ENCODE peak calls at places on chromosomes 5 and 9, in four cellular contexts. K, S, Q and H are unnamed samples.

GRCh38 chr9:18776836-18777820 is 255.9 kb downstream of the SAXO1 start:
- DNase-seq in K (no peak), S (no peak), Q (no peak), H (no peak)

GRCh38 chr5:62030326-62030725 is 275.7 kb upstream of the KIF2A start:
- DNase-seq in K (no peak), S (no peak), Q (no peak), H (no peak)

GRCh38 chr9:108877524-108877923 is 15.5 kb downstream of the ACTL7A start:
- DNase-seq in K (no peak), S (no peak), Q (no peak), H (no peak)

GRCh38 chr5:1660511-1660910 is 136.8 kb upstream of the LPCAT1 start:
- DNase-seq in K (no peak), S (no peak), Q (no peak), H (no peak)

GRCh38 chr9:87515086-87515485 is 17.4 kb downstream of the DAPK1 start:
- DNase-seq in K (no peak), S (no peak), Q (no peak), H (no peak)

GRCh38 chr5:54905942-54906537 is 79.4 kb downstream of the ESM1 start:
- DNase-seq in K (peak; percentile 37), S (no peak), Q (peak; percentile 30), H (peak; percentile 79)

GRCh38 chr5:32642276-32643002 is 57.1 kb downstream of the SUB1 start:
- DNase-seq in K (no peak), S (no peak), Q (peak; percentile 55), H (no peak)

GRCh38 chr9:130446111-130446861 is 1.5 kb downstream of the ASS1 start:
- DNase-seq in K (peak; percentile 44), S (no peak), Q (peak; percentile 38), H (peak; percentile 52)

GRCh38 chr5:5183192-5183699 is 43.1 kb downstream of the ADAMTS16 start:
- DNase-seq in K (no peak), S (no peak), Q (no peak), H (peak; percentile 83)

GRCh38 chr5:142613231-142613630 is 72.7 kb downstream of the FGF1 start:
- DNase-seq in K (no peak), S (no peak), Q (no peak), H (no peak)
- TF ChIP-seq TCF7 in K (no peak), S (no peak), Q (no peak), H (no peak)

DNA sequence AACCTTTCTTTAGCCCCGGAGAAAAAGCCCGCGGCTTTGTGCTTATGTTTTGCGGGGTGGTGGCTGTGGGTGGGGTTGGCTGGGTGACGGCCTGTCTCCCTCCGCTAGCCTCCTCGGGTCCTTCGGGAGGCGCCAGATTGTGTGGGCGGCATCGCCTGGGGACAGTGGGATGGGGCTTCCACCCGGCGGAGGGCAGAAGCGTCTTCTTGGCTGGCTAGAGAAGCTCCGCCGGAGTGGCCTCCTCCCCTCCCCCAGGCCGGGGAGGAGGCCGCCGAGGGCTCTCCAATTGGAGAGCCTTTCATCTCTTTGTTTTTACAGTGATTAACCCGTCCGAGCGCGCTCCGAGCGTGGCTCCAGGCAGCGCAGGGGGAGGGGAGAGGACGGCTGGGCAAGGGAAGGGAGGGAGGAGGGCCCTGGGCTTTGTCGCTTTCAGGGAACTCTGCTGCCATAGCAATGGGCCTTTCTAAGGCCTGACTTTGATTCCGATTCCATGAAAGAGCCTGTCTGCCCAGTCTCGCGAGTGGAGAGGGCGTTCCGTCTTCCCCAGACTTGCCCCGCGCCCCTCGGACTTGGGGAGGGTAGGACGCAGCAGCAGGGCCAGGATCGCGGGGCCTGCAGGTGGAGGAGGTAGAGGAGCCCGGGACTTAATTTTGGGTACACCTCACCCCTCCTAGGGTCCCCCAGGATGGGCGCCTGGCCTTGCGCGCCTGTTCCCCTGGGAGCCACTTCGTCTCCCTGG is 36.7 kb upstream of the TIFAB start:
- DNase-seq in K (peak; percentile 75), S (no peak), Q (peak; percentile 81), H (peak; percentile 86)
- TF ChIP-seq ETV6 in K (no peak), S (no peak), Q (no peak), H (no peak)

DNA sequence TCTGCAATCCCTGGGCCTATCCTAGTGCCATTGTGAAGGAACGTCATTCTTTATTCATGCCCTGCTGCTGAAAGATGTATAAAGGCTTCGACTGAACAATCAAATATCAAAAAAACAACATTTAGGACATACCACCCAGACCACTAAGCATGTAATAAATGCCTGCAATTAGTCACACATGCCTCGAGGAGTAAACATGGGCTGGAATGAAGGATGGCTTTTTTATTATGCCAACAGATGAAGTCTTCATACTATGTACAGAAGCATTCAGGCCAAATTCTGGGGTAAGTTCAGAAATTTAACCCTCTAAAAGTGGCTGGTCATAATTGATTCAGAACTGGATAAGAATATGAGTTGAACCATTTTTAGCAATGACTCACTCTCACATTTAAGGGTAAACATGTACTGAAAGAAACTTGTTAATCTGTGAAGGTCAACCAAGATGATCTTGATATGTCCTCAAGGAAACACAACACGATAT is 38.1 kb downstream of the FAM240B start:
- DNase-seq in K (no peak), S (no peak), Q (no peak), H (no peak)
- TF ChIP-seq NR2C2 in K (no peak), S (no peak), Q (no peak), H (no peak)

GRCh38 chr5:169201597-169201996 is 99.3 kb downstream of the SLIT3 start:
- DNase-seq in K (no peak), S (no peak), Q (no peak), H (no peak)
- TF ChIP-seq TCF7 in K (no peak), S (no peak), Q (no peak), H (no peak)

DNA sequence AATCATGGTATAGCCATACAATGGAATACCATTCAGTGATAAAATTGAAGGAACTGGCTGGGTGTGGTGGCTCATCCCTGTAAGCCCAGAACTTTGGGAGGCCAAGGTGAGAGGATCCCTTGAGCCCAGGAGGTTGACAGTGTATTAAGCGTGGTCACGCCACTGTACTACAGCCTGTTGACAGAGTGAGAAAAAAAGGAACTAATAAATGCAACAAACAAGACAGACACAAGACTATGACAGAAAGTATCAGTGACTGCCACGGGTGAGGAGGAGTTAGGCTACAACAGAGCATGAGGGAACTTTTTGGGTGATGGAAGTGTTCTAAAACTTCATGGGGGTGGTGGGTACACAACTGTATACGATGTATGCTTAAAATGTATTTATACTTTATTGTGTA is 2.2 kb downstream of the FNIP1 start:
- DNase-seq in K (no peak), S (no peak), Q (no peak), H (no peak)
- TF ChIP-seq ETV6 in K (no peak), S (no peak), Q (no peak), H (no peak)

DNA sequence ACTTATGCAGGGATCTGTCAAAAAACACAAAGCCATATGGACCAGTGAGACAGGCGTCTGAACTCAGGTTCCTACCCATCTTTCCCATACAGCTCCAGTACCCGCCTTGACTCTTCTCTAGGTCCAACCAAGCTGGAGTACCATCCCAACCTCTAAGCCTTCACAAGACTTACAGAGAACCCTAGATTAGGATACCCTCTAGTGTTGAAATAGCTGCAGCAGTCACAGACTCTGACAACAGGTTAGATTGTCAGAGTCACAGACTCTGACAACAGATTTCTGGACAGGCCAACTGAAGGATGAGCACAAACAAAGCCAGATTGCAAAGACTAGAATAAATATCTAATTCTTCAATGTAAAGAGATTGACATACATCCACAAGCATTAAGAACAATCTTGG is 266.1 kb downstream of the GRIA1 start:
- DNase-seq in K (no peak), S (no peak), Q (no peak), H (no peak)
- TF ChIP-seq NR2C2 in K (no peak), S (no peak), Q (no peak), H (no peak)

DNA sequence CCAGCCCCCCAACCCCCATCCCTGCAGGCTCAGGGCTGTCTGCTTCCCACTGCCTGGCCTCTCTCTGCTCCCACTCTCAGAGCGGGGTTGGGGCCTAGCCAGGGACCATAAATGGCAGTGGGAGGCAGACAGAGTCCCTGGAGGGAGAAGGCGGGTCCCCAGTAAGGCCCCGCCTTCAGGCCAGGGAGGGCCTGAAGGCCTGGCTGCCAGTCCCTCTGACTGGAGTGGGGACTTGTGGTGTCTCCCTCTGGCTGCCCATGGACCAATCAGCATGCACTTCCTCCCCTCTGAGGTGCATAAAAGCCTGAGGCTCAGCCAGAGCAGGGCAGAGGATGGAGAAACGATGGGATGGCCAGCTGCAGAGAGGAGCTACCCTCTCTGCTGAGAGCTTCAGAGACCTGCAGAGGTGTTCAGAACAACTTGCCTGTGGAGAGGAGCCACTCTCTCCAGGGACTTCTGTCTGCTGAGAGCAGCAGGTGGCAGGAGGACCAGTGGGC is 2.7 kb upstream of the BTNL9 start:
- DNase-seq in K (peak; percentile 68), S (no peak), Q (no peak), H (peak; percentile 46)
- TF ChIP-seq TCF7 in K (no peak), S (no peak), Q (no peak), H (no peak)

DNA sequence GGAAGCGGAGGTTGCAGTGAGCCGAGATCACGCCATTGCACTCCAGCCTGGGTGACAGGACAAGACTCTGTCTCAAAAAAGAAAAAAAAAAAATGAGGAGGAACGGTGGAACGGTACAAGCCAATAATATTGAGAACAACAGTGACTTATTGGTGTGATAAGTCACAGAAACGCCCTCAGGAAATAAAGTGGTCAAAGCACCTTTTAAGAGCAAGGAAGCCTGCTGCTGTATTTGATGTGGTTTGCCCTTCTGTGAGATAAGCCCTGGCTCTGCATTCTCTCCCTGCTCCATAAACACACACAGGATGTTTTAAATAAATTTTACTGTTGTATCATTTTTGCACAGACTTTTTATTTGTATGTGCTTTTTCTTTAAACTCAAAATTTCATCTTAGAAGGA is 269.9 kb upstream of the MSX2 start:
- DNase-seq in K (no peak), S (no peak), Q (no peak), H (no peak)
- TF ChIP-seq ETV6 in K (no peak), S (no peak), Q (no peak), H (no peak)